ENCODE peak calls at places on chromosomes 3 and 15, in eight cellular contexts. I is naive thymus-derived CD8-positive, alpha-beta T cell; Q is GM23248; S is NCI-H510A; F is anterior cingulate cortex; Z is PC-3; D is heart right ventricle; V is brain pericyte. U is an unnamed sample.
A peak's percentile ranks its signal among the peaks of the same experiment; 100 is the strongest.

GRCh38 chr3:12148183-12148940 is 10.3 kb downstream of the TIMP4 start:
- DNase-seq in I (no peak), Q (peak; percentile 3), S (no peak), F (no peak), Z (no peak), D (peak; percentile 27), V (no peak), U (peak; percentile 32)

GRCh38 chr3:37703633-37704032 is 158.0 kb upstream of the CTDSPL start:
- DNase-seq in I (no peak), Q (peak; percentile 11), S (no peak), F (no peak), Z (peak; percentile 18), D (no peak), V (no peak), U (peak; percentile 49)

GRCh38 chr3:109852283-109852682 is 514.9 kb upstream of the DPPA4 start:
- DNase-seq in I (no peak), Q (no peak), S (no peak), F (no peak), Z (no peak), D (no peak), V (no peak), U (no peak)

GRCh38 chr3:43621974-43622739 is at the start of gene ANO10:
- DNase-seq in I (peak; percentile 96), Q (peak; percentile 99), S (peak; percentile 91), F (peak; percentile 98), Z (peak; percentile 99), D (peak; percentile 99), V (peak; percentile 97), U (peak; percentile 99)

GRCh38 chr15:65824031-65824743 is 32.1 kb upstream of the DENND4A start:
- DNase-seq in I (no peak), Q (peak; percentile 79), S (no peak), F (peak; percentile 11), Z (peak; percentile 69), D (no peak), V (no peak), U (peak; percentile 59)

GRCh38 chr15:76059320-76060097 is at the start of gene TMEM266:
- DNase-seq in I (no peak), Q (peak; percentile 52), S (no peak), F (peak; percentile 32), Z (peak; percentile 55), D (peak; percentile 27), V (no peak), U (peak; percentile 14)

GRCh38 chr3:58532794-58533220 is 4.2 kb downstream of the ACOX2 start:
- DNase-seq in I (peak; percentile 87), Q (peak; percentile 85), S (no peak), F (peak; percentile 49), Z (peak; percentile 90), D (peak; percentile 75), V (no peak), U (peak; percentile 56)

GRCh38 chr3:153066983-153067382 is 95.0 kb upstream of the RAP2B start:
- DNase-seq in I (no peak), Q (no peak), S (no peak), F (no peak), Z (no peak), D (no peak), V (no peak), U (no peak)

GRCh38 chr3:46665763-46666470 is 27.6 kb downstream of the ALS2CL start:
- DNase-seq in I (no peak), Q (no peak), S (no peak), F (no peak), Z (no peak), D (no peak), V (no peak), U (no peak)

GRCh38 chr3:16338124-16338523 is 73.1 kb downstream of the OXNAD1 start:
- DNase-seq in I (peak; percentile 77), Q (no peak), S (no peak), F (no peak), Z (no peak), D (no peak), V (no peak), U (no peak)

GRCh38 chr3:45992820-45993219 is 2.8 kb downstream of the FYCO1 start:
- DNase-seq in I (no peak), Q (peak; percentile 82), S (no peak), F (no peak), Z (no peak), D (no peak), V (no peak), U (no peak)

GRCh38 chr3:183108002-183108449 is 8.7 kb upstream of the MCCC1 start:
- DNase-seq in I (no peak), Q (no peak), S (no peak), F (no peak), Z (peak; percentile 56), D (no peak), V (no peak), U (no peak)

GRCh38 chr15:82414536-82415191 is 15.0 kb upstream of the GOLGA6L9 start:
- DNase-seq in I (no peak), Q (no peak), S (no peak), F (no peak), Z (peak; percentile 3), D (no peak), V (no peak), U (no peak)

GRCh38 chr15:78822514-78822913 is 11.2 kb upstream of the ADAMTS7 start:
- DNase-seq in I (no peak), Q (peak; percentile 57), S (no peak), F (no peak), Z (no peak), D (no peak), V (no peak), U (peak; percentile 12)

GRCh38 chr15:90266485-90266884 is 1.0 kb downstream of the NGRN start:
- DNase-seq in I (no peak), Q (peak; percentile 81), S (no peak), F (no peak), Z (peak; percentile 33), D (no peak), V (no peak), U (peak; percentile 19)

GRCh38 chr3:34020761-34021635 is 222.6 kb downstream of the PDCD6IP start:
- DNase-seq in I (no peak), Q (no peak), S (no peak), F (no peak), Z (no peak), D (no peak), V (no peak), U (no peak)